ENCODE peak calls at places on chromosome 5, in eight cellular contexts. H, G, N, P, M, E, O and S are unnamed samples.

GRCh38 chr5:35015063-35015462 is 32.7 kb downstream of the AGXT2 start:
- DNase-seq in H (no peak), G (no peak), N (no peak), P (no peak), M (no peak), E (no peak), O (no peak), S (no peak)

GRCh38 chr5:154487541-154487940 is 9.5 kb upstream of the HAND1 start:
- DNase-seq in H (peak; percentile 67), G (peak; percentile 52), N (no peak), P (peak; percentile 88), M (no peak), E (no peak), O (no peak), S (no peak)

GRCh38 chr5:173888473-173889135 is 455 bp downstream of the CPEB4 start:
- DNase-seq in H (peak; percentile 18), G (no peak), N (no peak), P (no peak), M (no peak), E (no peak), O (no peak), S (peak; percentile 85)

GRCh38 chr5:168114444-168115017 is 176.9 kb upstream of the WWC1 start:
- DNase-seq in H (peak; percentile 46), G (peak; percentile 30), N (peak; percentile 70), P (peak; percentile 66), M (no peak), E (no peak), O (no peak), S (no peak)

GRCh38 chr5:170603578-170604565 is 100.1 kb downstream of the KCNIP1 start:
- DNase-seq in H (peak; percentile 54), G (peak; percentile 43), N (peak; percentile 84), P (peak; percentile 66), M (no peak), E (no peak), O (peak; percentile 30), S (no peak)

GRCh38 chr5:90529939-90530677 is 724 bp upstream of the LYSMD3 start:
- DNase-seq in H (peak; percentile 53), G (peak; percentile 28), N (peak; percentile 50), P (peak; percentile 73), M (peak; percentile 52), E (no peak), O (peak; percentile 27), S (peak; percentile 82)

GRCh38 chr5:88778736-88779135 is 104.2 kb downstream of the MEF2C start:
- DNase-seq in H (no peak), G (no peak), N (no peak), P (no peak), M (no peak), E (no peak), O (no peak), S (no peak)

GRCh38 chr5:83097582-83098265 is 20.4 kb downstream of the XRCC4 start:
- DNase-seq in H (no peak), G (no peak), N (no peak), P (peak; percentile 7), M (no peak), E (no peak), O (no peak), S (no peak)

GRCh38 chr5:17189381-17190036 is 27.9 kb upstream of the BASP1 start:
- DNase-seq in H (peak; percentile 41), G (peak; percentile 17), N (peak; percentile 93), P (peak; percentile 48), M (peak; percentile 37), E (peak; percentile 81), O (peak; percentile 51), S (peak; percentile 85)

GRCh38 chr5:53936481-53937352 is 373.7 kb downstream of the ARL15 start:
- DNase-seq in H (no peak), G (no peak), N (no peak), P (no peak), M (no peak), E (no peak), O (no peak), S (no peak)

GRCh38 chr5:38163636-38164237 is 94.6 kb upstream of the EGFLAM start:
- DNase-seq in H (no peak), G (no peak), N (no peak), P (no peak), M (no peak), E (no peak), O (no peak), S (no peak)

GRCh38 chr5:56024810-56025302 is 30.1 kb upstream of the IL6ST start:
- DNase-seq in H (no peak), G (no peak), N (no peak), P (no peak), M (no peak), E (no peak), O (no peak), S (no peak)

GRCh38 chr5:111142932-111143331 is 50.8 kb downstream of the WDR36 start:
- DNase-seq in H (no peak), G (no peak), N (no peak), P (no peak), M (no peak), E (no peak), O (no peak), S (no peak)

GRCh38 chr5:76720988-76721569 is 5.2 kb downstream of the F2R start:
- DNase-seq in H (no peak), G (peak; percentile 39), N (no peak), P (peak; percentile 61), M (no peak), E (no peak), O (no peak), S (no peak)

GRCh38 chr5:66666778-66667177 is 70.6 kb downstream of the MAST4 start:
- DNase-seq in H (no peak), G (no peak), N (no peak), P (no peak), M (no peak), E (no peak), O (no peak), S (no peak)

GRCh38 chr5:80959768-80960442 is at the start of gene RASGRF2:
- DNase-seq in H (peak; percentile 67), G (no peak), N (peak; percentile 25), P (peak; percentile 41), M (peak; percentile 27), E (no peak), O (peak; percentile 25), S (no peak)

GRCh38 chr5:96743805-96744559 is 63.8 kb downstream of the ERAP1 start:
- DNase-seq in H (no peak), G (no peak), N (no peak), P (no peak), M (no peak), E (no peak), O (no peak), S (no peak)

GRCh38 chr5:134982230-134982629 is 14.5 kb downstream of the CATSPER3 start:
- DNase-seq in H (no peak), G (no peak), N (no peak), P (no peak), M (no peak), E (no peak), O (no peak), S (no peak)

GRCh38 chr5:148393390-148393741 is 9.6 kb downstream of the FBXO38 start:
- DNase-seq in H (no peak), G (no peak), N (no peak), P (no peak), M (no peak), E (no peak), O (no peak), S (no peak)

GRCh38 chr5:144309265-144309664 is 138.6 kb downstream of the KCTD16 start:
- DNase-seq in H (no peak), G (no peak), N (no peak), P (no peak), M (no peak), E (no peak), O (no peak), S (no peak)

GRCh38 chr5:98827161-98827560 is 53.7 kb downstream of the RGMB start:
- DNase-seq in H (no peak), G (no peak), N (no peak), P (no peak), M (no peak), E (peak; percentile 23), O (no peak), S (no peak)

GRCh38 chr5:158780656-158781237 is 319.0 kb downstream of the EBF1 start:
- DNase-seq in H (no peak), G (peak; percentile 9), N (no peak), P (peak; percentile 18), M (no peak), E (no peak), O (no peak), S (no peak)

GRCh38 chr5:111507276-111507675 is 5.1 kb downstream of the STARD4 start:
- DNase-seq in H (no peak), G (no peak), N (no peak), P (no peak), M (no peak), E (no peak), O (no peak), S (no peak)

GRCh38 chr5:173327948-173328895 is at the start of gene STC2:
- DNase-seq in H (peak; percentile 83), G (peak; percentile 71), N (peak; percentile 58), P (peak; percentile 94), M (no peak), E (no peak), O (peak; percentile 25), S (no peak)

GRCh38 chr5:154611341-154611767 is 133.3 kb upstream of the HAND1 start:
- DNase-seq in H (no peak), G (no peak), N (no peak), P (no peak), M (no peak), E (no peak), O (no peak), S (no peak)

GRCh38 chr5:149337746-149338145 is 7.6 kb upstream of the GRPEL2 start:
- DNase-seq in H (no peak), G (no peak), N (no peak), P (no peak), M (no peak), E (no peak), O (no peak), S (no peak)

GRCh38 chr5:89397096-89397495 is 514.1 kb upstream of the MEF2C start:
- DNase-seq in H (no peak), G (peak; percentile 6), N (no peak), P (no peak), M (no peak), E (no peak), O (no peak), S (no peak)

GRCh38 chr5:87741891-87742290 is 329.2 kb upstream of the CCNH start:
- DNase-seq in H (no peak), G (no peak), N (no peak), P (no peak), M (no peak), E (no peak), O (no peak), S (no peak)

GRCh38 chr5:178130576-178131445 is at the start of gene RMND5B:
- DNase-seq in H (peak; percentile 89), G (peak; percentile 90), N (peak; percentile 68), P (peak; percentile 97), M (peak; percentile 75), E (no peak), O (peak; percentile 77), S (peak; percentile 95)

GRCh38 chr5:66207800-66208561 is 63.9 kb downstream of the SREK1 start:
- DNase-seq in H (no peak), G (no peak), N (no peak), P (no peak), M (no peak), E (no peak), O (no peak), S (no peak)

GRCh38 chr5:179457612-179458011 is 92.7 kb upstream of the RUFY1 start:
- DNase-seq in H (no peak), G (no peak), N (no peak), P (no peak), M (no peak), E (no peak), O (no peak), S (no peak)